ENCODE peak calls at places on chromosomes 4 and X, in six cellular contexts. J, L, H, Y, M and X are unnamed samples.

GRCh38 chr4:90960433-90960832 is 833.2 kb downstream of the CCSER1 start:
- DNase-seq in J (no peak), Y (no peak), M (no peak), L (no peak), H (no peak), X (no peak)

GRCh38 chrX:134603806-134604700 is 54.2 kb downstream of the PLAC1 start:
- DNase-seq in J (peak), M (no peak), Y (no peak), H (no peak), L (no peak), X (no peak)

GRCh38 chrX:38754102-38754790 is 47.0 kb upstream of the MID1IP1 start:
- DNase-seq in Y (peak), J (peak), H (peak), L (no peak), M (peak), X (peak)

GRCh38 chrX:46574941-46575381 is 1.4 kb downstream of the CHST7 start:
- DNase-seq in M (no peak), L (no peak), J (no peak), Y (no peak), H (no peak), X (peak)

GRCh38 chr4:23234018-23234417 is 541.3 kb downstream of the GBA3 start:
- DNase-seq in L (peak), H (no peak), M (no peak), Y (no peak), J (no peak), X (no peak)

GRCh38 chr4:86565641-86566040 is 28.5 kb upstream of the PTPN13 start:
- DNase-seq in H (no peak), J (no peak), M (no peak), L (no peak), Y (no peak), X (no peak)

GRCh38 chrX:11429543-11430085 is 136.4 kb downstream of the AMELX start:
- DNase-seq in J (no peak), Y (no peak), H (no peak), M (no peak), L (no peak), X (no peak)

GRCh38 chrX:119236599-119237525 is 777 bp downstream of the PGRMC1 start:
- DNase-seq in J (no peak), M (no peak), Y (no peak), L (no peak), H (peak), X (peak)

GRCh38 chr4:102392033-102392744 is 46.9 kb upstream of the SLC39A8 start:
- DNase-seq in Y (no peak), H (no peak), M (no peak), L (no peak), J (no peak), X (no peak)

GRCh38 chr4:82201805-82202636 is 171.8 kb downstream of the HNRNPD start:
- DNase-seq in M (peak), L (no peak), Y (no peak), H (peak), J (peak), X (peak)

GRCh38 chrX:145549476-145549875 is 268.2 kb upstream of the SLITRK2 start:
- DNase-seq in J (no peak), L (no peak), Y (no peak), M (no peak), H (no peak), X (no peak)

GRCh38 chrX:145552643-145553042 is 265.0 kb upstream of the SLITRK2 start:
- DNase-seq in L (no peak), M (no peak), Y (no peak), J (no peak), H (no peak), X (no peak)
- TF ChIP-seq CTCF in L (no peak), M (no peak), Y (no peak), J (no peak), H (no peak), X (peak)

GRCh38 chrX:7889680-7890079 is 37.5 kb downstream of the PNPLA4 start:
- DNase-seq in H (no peak), J (no peak), M (no peak), L (no peak), Y (no peak), X (no peak)
- TF ChIP-seq YY1 in H (no peak), J (no peak), M (no peak), L (no peak), Y (no peak), X (no peak)

GRCh38 chr4:128782875-128783614 is 26.5 kb upstream of the JADE1 start:
- DNase-seq in M (no peak), L (no peak), H (peak), J (no peak), Y (no peak), X (no peak)
- H2AFZ ChIP-seq in M (no peak), L (peak), H (no peak), J (no peak), Y (no peak), X (no peak)

GRCh38 chr4:139582044-139582443 is 26.0 kb upstream of the SETD7 start:
- DNase-seq in H (no peak), M (no peak), Y (no peak), L (no peak), J (no peak), X (no peak)
- TF ChIP-seq CTCF in H (no peak), M (no peak), Y (no peak), L (no peak), J (no peak), X (peak)

DNA sequence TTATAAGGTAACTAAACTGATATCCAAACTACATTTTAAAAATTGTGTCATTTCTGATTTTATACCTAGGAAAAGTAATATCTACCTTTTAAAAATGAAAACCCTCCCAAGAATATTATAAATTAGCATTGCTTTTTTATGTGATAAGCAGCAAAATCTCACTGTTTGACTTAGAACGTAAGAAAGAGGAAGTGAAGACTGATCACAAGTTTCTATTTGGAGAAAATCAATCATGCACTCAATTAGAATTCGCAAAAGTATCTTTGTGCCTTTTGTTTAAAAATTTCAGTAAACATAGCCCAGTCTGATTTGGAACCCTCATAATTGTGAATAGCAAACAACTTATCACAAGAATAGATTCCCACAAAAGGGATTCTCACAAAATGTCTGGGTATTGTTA is 142.7 kb downstream of the TENM3 start:
- DNase-seq in Y (no peak), M (no peak), L (no peak), J (no peak), H (no peak), X (no peak)
- TF ChIP-seq YY1 in Y (no peak), M (no peak), L (no peak), J (no peak), H (no peak), X (no peak)